ENCODE peak calls at places on chromosomes 16 and 17, in seven cellular contexts. One of them, this sample, is unnamed.

GRCh38 chr17:58421711-58422110 is 4.4 kb upstream of the RNF43 start:
- DNase-seq in activated CD8-positive, alpha-beta T cell treated with anti-CD3 and anti-CD28 coated beads for 36 hours: no peak
- DNase-seq in stimulated activated CD8-positive, alpha-beta memory T cell treated with anti-CD3 and anti-CD28 coated beads, Interleukin-15, amount 100 ng/mL, for 24 hours: no peak
- DNase-seq in HFFc6: no peak
- DNase-seq in heart left ventricle: no peak
- DNase-seq in mucosa of gallbladder: no peak
- DNase-seq in stimulated activated CD4-positive, alpha-beta T cell treated with anti-CD3 and anti-CD28 coated beads, TNF-alpha, amount 100 ng/mL, for 48 hours: no peak
- DNase-seq in this sample: no peak

GRCh38 chr16:17414421-17414820 is 56.3 kb downstream of the XYLT1 start:
- DNase-seq in activated CD8-positive, alpha-beta T cell treated with anti-CD3 and anti-CD28 coated beads for 36 hours: peak
- DNase-seq in stimulated activated CD8-positive, alpha-beta memory T cell treated with anti-CD3 and anti-CD28 coated beads, Interleukin-15, amount 100 ng/mL, for 24 hours: no peak
- DNase-seq in HFFc6: no peak
- DNase-seq in heart left ventricle: no peak
- DNase-seq in mucosa of gallbladder: no peak
- DNase-seq in stimulated activated CD4-positive, alpha-beta T cell treated with anti-CD3 and anti-CD28 coated beads, TNF-alpha, amount 100 ng/mL, for 48 hours: peak
- DNase-seq in this sample: no peak

GRCh38 chr16:72921620-72922019 is 126.3 kb downstream of the ZFHX3 start:
- DNase-seq in activated CD8-positive, alpha-beta T cell treated with anti-CD3 and anti-CD28 coated beads for 36 hours: peak
- DNase-seq in stimulated activated CD8-positive, alpha-beta memory T cell treated with anti-CD3 and anti-CD28 coated beads, Interleukin-15, amount 100 ng/mL, for 24 hours: no peak
- DNase-seq in HFFc6: no peak
- DNase-seq in heart left ventricle: no peak
- DNase-seq in mucosa of gallbladder: peak
- DNase-seq in stimulated activated CD4-positive, alpha-beta T cell treated with anti-CD3 and anti-CD28 coated beads, TNF-alpha, amount 100 ng/mL, for 48 hours: no peak
- DNase-seq in this sample: no peak

GRCh38 chr16:69479806-69480205 is 55.4 kb downstream of the CYB5B start:
- DNase-seq in activated CD8-positive, alpha-beta T cell treated with anti-CD3 and anti-CD28 coated beads for 36 hours: no peak
- DNase-seq in stimulated activated CD8-positive, alpha-beta memory T cell treated with anti-CD3 and anti-CD28 coated beads, Interleukin-15, amount 100 ng/mL, for 24 hours: no peak
- DNase-seq in HFFc6: no peak
- DNase-seq in heart left ventricle: no peak
- DNase-seq in mucosa of gallbladder: no peak
- DNase-seq in stimulated activated CD4-positive, alpha-beta T cell treated with anti-CD3 and anti-CD28 coated beads, TNF-alpha, amount 100 ng/mL, for 48 hours: no peak
- DNase-seq in this sample: no peak

GRCh38 chr17:12691173-12691572 is 25.5 kb downstream of the MYOCD start:
- DNase-seq in activated CD8-positive, alpha-beta T cell treated with anti-CD3 and anti-CD28 coated beads for 36 hours: no peak
- DNase-seq in stimulated activated CD8-positive, alpha-beta memory T cell treated with anti-CD3 and anti-CD28 coated beads, Interleukin-15, amount 100 ng/mL, for 24 hours: no peak
- DNase-seq in HFFc6: peak
- DNase-seq in heart left ventricle: no peak
- DNase-seq in mucosa of gallbladder: no peak
- DNase-seq in stimulated activated CD4-positive, alpha-beta T cell treated with anti-CD3 and anti-CD28 coated beads, TNF-alpha, amount 100 ng/mL, for 48 hours: no peak
- DNase-seq in this sample: no peak

GRCh38 chr16:81873843-81874752 is 95.0 kb downstream of the PLCG2 start:
- DNase-seq in activated CD8-positive, alpha-beta T cell treated with anti-CD3 and anti-CD28 coated beads for 36 hours: peak
- DNase-seq in stimulated activated CD8-positive, alpha-beta memory T cell treated with anti-CD3 and anti-CD28 coated beads, Interleukin-15, amount 100 ng/mL, for 24 hours: peak
- DNase-seq in HFFc6: peak
- DNase-seq in heart left ventricle: peak
- DNase-seq in mucosa of gallbladder: peak
- DNase-seq in stimulated activated CD4-positive, alpha-beta T cell treated with anti-CD3 and anti-CD28 coated beads, TNF-alpha, amount 100 ng/mL, for 48 hours: peak
- DNase-seq in this sample: peak

GRCh38 chr17:31469959-31470358 is 78.5 kb downstream of the RAB11FIP4 start:
- DNase-seq in activated CD8-positive, alpha-beta T cell treated with anti-CD3 and anti-CD28 coated beads for 36 hours: peak
- DNase-seq in stimulated activated CD8-positive, alpha-beta memory T cell treated with anti-CD3 and anti-CD28 coated beads, Interleukin-15, amount 100 ng/mL, for 24 hours: no peak
- DNase-seq in HFFc6: no peak
- DNase-seq in heart left ventricle: no peak
- DNase-seq in mucosa of gallbladder: no peak
- DNase-seq in stimulated activated CD4-positive, alpha-beta T cell treated with anti-CD3 and anti-CD28 coated beads, TNF-alpha, amount 100 ng/mL, for 48 hours: no peak
- DNase-seq in this sample: no peak

GRCh38 chr17:75625813-75626486 is 7.3 kb upstream of the SMIM5 start:
- DNase-seq in activated CD8-positive, alpha-beta T cell treated with anti-CD3 and anti-CD28 coated beads for 36 hours: peak
- DNase-seq in stimulated activated CD8-positive, alpha-beta memory T cell treated with anti-CD3 and anti-CD28 coated beads, Interleukin-15, amount 100 ng/mL, for 24 hours: no peak
- DNase-seq in HFFc6: no peak
- DNase-seq in heart left ventricle: no peak
- DNase-seq in mucosa of gallbladder: no peak
- DNase-seq in stimulated activated CD4-positive, alpha-beta T cell treated with anti-CD3 and anti-CD28 coated beads, TNF-alpha, amount 100 ng/mL, for 48 hours: peak
- DNase-seq in this sample: peak

GRCh38 chr16:84782841-84783240 is 36.9 kb upstream of the CRISPLD2 start:
- DNase-seq in activated CD8-positive, alpha-beta T cell treated with anti-CD3 and anti-CD28 coated beads for 36 hours: no peak
- DNase-seq in stimulated activated CD8-positive, alpha-beta memory T cell treated with anti-CD3 and anti-CD28 coated beads, Interleukin-15, amount 100 ng/mL, for 24 hours: no peak
- DNase-seq in HFFc6: no peak
- DNase-seq in heart left ventricle: no peak
- DNase-seq in mucosa of gallbladder: no peak
- DNase-seq in stimulated activated CD4-positive, alpha-beta T cell treated with anti-CD3 and anti-CD28 coated beads, TNF-alpha, amount 100 ng/mL, for 48 hours: no peak
- DNase-seq in this sample: no peak

GRCh38 chr17:49260011-49260921 is 29.7 kb upstream of the PHOSPHO1 start:
- DNase-seq in activated CD8-positive, alpha-beta T cell treated with anti-CD3 and anti-CD28 coated beads for 36 hours: peak
- DNase-seq in stimulated activated CD8-positive, alpha-beta memory T cell treated with anti-CD3 and anti-CD28 coated beads, Interleukin-15, amount 100 ng/mL, for 24 hours: peak
- DNase-seq in HFFc6: peak
- DNase-seq in heart left ventricle: peak
- DNase-seq in mucosa of gallbladder: peak
- DNase-seq in stimulated activated CD4-positive, alpha-beta T cell treated with anti-CD3 and anti-CD28 coated beads, TNF-alpha, amount 100 ng/mL, for 48 hours: peak
- DNase-seq in this sample: peak

GRCh38 chr16:11251525-11252481 is 4.2 kb downstream of the SOCS1 start:
- DNase-seq in activated CD8-positive, alpha-beta T cell treated with anti-CD3 and anti-CD28 coated beads for 36 hours: peak
- DNase-seq in stimulated activated CD8-positive, alpha-beta memory T cell treated with anti-CD3 and anti-CD28 coated beads, Interleukin-15, amount 100 ng/mL, for 24 hours: no peak
- DNase-seq in HFFc6: peak
- DNase-seq in heart left ventricle: no peak
- DNase-seq in mucosa of gallbladder: peak
- DNase-seq in stimulated activated CD4-positive, alpha-beta T cell treated with anti-CD3 and anti-CD28 coated beads, TNF-alpha, amount 100 ng/mL, for 48 hours: peak
- DNase-seq in this sample: no peak

GRCh38 chr17:78889525-78889924 is 13.5 kb downstream of the CEP295NL start:
- DNase-seq in activated CD8-positive, alpha-beta T cell treated with anti-CD3 and anti-CD28 coated beads for 36 hours: peak
- DNase-seq in stimulated activated CD8-positive, alpha-beta memory T cell treated with anti-CD3 and anti-CD28 coated beads, Interleukin-15, amount 100 ng/mL, for 24 hours: no peak
- DNase-seq in HFFc6: no peak
- DNase-seq in heart left ventricle: no peak
- DNase-seq in mucosa of gallbladder: no peak
- DNase-seq in stimulated activated CD4-positive, alpha-beta T cell treated with anti-CD3 and anti-CD28 coated beads, TNF-alpha, amount 100 ng/mL, for 48 hours: no peak
- DNase-seq in this sample: peak

GRCh38 chr16:10859650-10860049 is 17.4 kb upstream of the CIITA start:
- DNase-seq in activated CD8-positive, alpha-beta T cell treated with anti-CD3 and anti-CD28 coated beads for 36 hours: no peak
- DNase-seq in stimulated activated CD8-positive, alpha-beta memory T cell treated with anti-CD3 and anti-CD28 coated beads, Interleukin-15, amount 100 ng/mL, for 24 hours: no peak
- DNase-seq in HFFc6: no peak
- DNase-seq in heart left ventricle: no peak
- DNase-seq in mucosa of gallbladder: no peak
- DNase-seq in stimulated activated CD4-positive, alpha-beta T cell treated with anti-CD3 and anti-CD28 coated beads, TNF-alpha, amount 100 ng/mL, for 48 hours: no peak
- DNase-seq in this sample: no peak

GRCh38 chr16:79283578-79283977 is 317.0 kb downstream of the MAF start:
- DNase-seq in activated CD8-positive, alpha-beta T cell treated with anti-CD3 and anti-CD28 coated beads for 36 hours: peak
- DNase-seq in stimulated activated CD8-positive, alpha-beta memory T cell treated with anti-CD3 and anti-CD28 coated beads, Interleukin-15, amount 100 ng/mL, for 24 hours: no peak
- DNase-seq in HFFc6: no peak
- DNase-seq in heart left ventricle: no peak
- DNase-seq in mucosa of gallbladder: no peak
- DNase-seq in stimulated activated CD4-positive, alpha-beta T cell treated with anti-CD3 and anti-CD28 coated beads, TNF-alpha, amount 100 ng/mL, for 48 hours: no peak
- DNase-seq in this sample: no peak

GRCh38 chr17:29129731-29130130 is 50.5 kb downstream of the MYO18A start:
- DNase-seq in activated CD8-positive, alpha-beta T cell treated with anti-CD3 and anti-CD28 coated beads for 36 hours: no peak
- DNase-seq in stimulated activated CD8-positive, alpha-beta memory T cell treated with anti-CD3 and anti-CD28 coated beads, Interleukin-15, amount 100 ng/mL, for 24 hours: no peak
- DNase-seq in HFFc6: no peak
- DNase-seq in heart left ventricle: no peak
- DNase-seq in mucosa of gallbladder: no peak
- DNase-seq in stimulated activated CD4-positive, alpha-beta T cell treated with anti-CD3 and anti-CD28 coated beads, TNF-alpha, amount 100 ng/mL, for 48 hours: no peak
- DNase-seq in this sample: no peak

GRCh38 chr17:62735027-62735651 is 73.0 kb downstream of the MARCHF10 start:
- DNase-seq in activated CD8-positive, alpha-beta T cell treated with anti-CD3 and anti-CD28 coated beads for 36 hours: no peak
- DNase-seq in stimulated activated CD8-positive, alpha-beta memory T cell treated with anti-CD3 and anti-CD28 coated beads, Interleukin-15, amount 100 ng/mL, for 24 hours: no peak
- DNase-seq in HFFc6: no peak
- DNase-seq in heart left ventricle: no peak
- DNase-seq in mucosa of gallbladder: no peak
- DNase-seq in stimulated activated CD4-positive, alpha-beta T cell treated with anti-CD3 and anti-CD28 coated beads, TNF-alpha, amount 100 ng/mL, for 48 hours: no peak
- DNase-seq in this sample: no peak

GRCh38 chr17:75834279-75834920 is 9.8 kb downstream of the UNC13D start:
- DNase-seq in activated CD8-positive, alpha-beta T cell treated with anti-CD3 and anti-CD28 coated beads for 36 hours: no peak
- DNase-seq in stimulated activated CD8-positive, alpha-beta memory T cell treated with anti-CD3 and anti-CD28 coated beads, Interleukin-15, amount 100 ng/mL, for 24 hours: no peak
- DNase-seq in HFFc6: no peak
- DNase-seq in heart left ventricle: no peak
- DNase-seq in mucosa of gallbladder: no peak
- DNase-seq in stimulated activated CD4-positive, alpha-beta T cell treated with anti-CD3 and anti-CD28 coated beads, TNF-alpha, amount 100 ng/mL, for 48 hours: no peak
- DNase-seq in this sample: no peak

GRCh38 chr17:32558328-32558955 is 71.6 kb downstream of the CDK5R1 start:
- DNase-seq in activated CD8-positive, alpha-beta T cell treated with anti-CD3 and anti-CD28 coated beads for 36 hours: no peak
- DNase-seq in stimulated activated CD8-positive, alpha-beta memory T cell treated with anti-CD3 and anti-CD28 coated beads, Interleukin-15, amount 100 ng/mL, for 24 hours: no peak
- DNase-seq in HFFc6: no peak
- DNase-seq in heart left ventricle: no peak
- DNase-seq in mucosa of gallbladder: no peak
- DNase-seq in stimulated activated CD4-positive, alpha-beta T cell treated with anti-CD3 and anti-CD28 coated beads, TNF-alpha, amount 100 ng/mL, for 48 hours: no peak
- DNase-seq in this sample: no peak

GRCh38 chr17:71440513-71440912 is 680.3 kb upstream of the SOX9 start:
- DNase-seq in activated CD8-positive, alpha-beta T cell treated with anti-CD3 and anti-CD28 coated beads for 36 hours: no peak
- DNase-seq in stimulated activated CD8-positive, alpha-beta memory T cell treated with anti-CD3 and anti-CD28 coated beads, Interleukin-15, amount 100 ng/mL, for 24 hours: no peak
- DNase-seq in HFFc6: no peak
- DNase-seq in heart left ventricle: no peak
- DNase-seq in mucosa of gallbladder: no peak
- DNase-seq in stimulated activated CD4-positive, alpha-beta T cell treated with anti-CD3 and anti-CD28 coated beads, TNF-alpha, amount 100 ng/mL, for 48 hours: no peak
- DNase-seq in this sample: no peak

GRCh38 chr17:79839363-79840203 is at the start of gene CBX4:
- DNase-seq in activated CD8-positive, alpha-beta T cell treated with anti-CD3 and anti-CD28 coated beads for 36 hours: peak
- DNase-seq in stimulated activated CD8-positive, alpha-beta memory T cell treated with anti-CD3 and anti-CD28 coated beads, Interleukin-15, amount 100 ng/mL, for 24 hours: peak
- DNase-seq in HFFc6: peak
- DNase-seq in heart left ventricle: peak
- DNase-seq in mucosa of gallbladder: peak
- DNase-seq in stimulated activated CD4-positive, alpha-beta T cell treated with anti-CD3 and anti-CD28 coated beads, TNF-alpha, amount 100 ng/mL, for 48 hours: peak
- DNase-seq in this sample: peak

GRCh38 chr16:30660424-30661251 is 2.4 kb downstream of the FBRS start:
- DNase-seq in activated CD8-positive, alpha-beta T cell treated with anti-CD3 and anti-CD28 coated beads for 36 hours: peak
- DNase-seq in stimulated activated CD8-positive, alpha-beta memory T cell treated with anti-CD3 and anti-CD28 coated beads, Interleukin-15, amount 100 ng/mL, for 24 hours: no peak
- DNase-seq in HFFc6: no peak
- DNase-seq in heart left ventricle: no peak
- DNase-seq in mucosa of gallbladder: no peak
- DNase-seq in stimulated activated CD4-positive, alpha-beta T cell treated with anti-CD3 and anti-CD28 coated beads, TNF-alpha, amount 100 ng/mL, for 48 hours: peak
- DNase-seq in this sample: no peak

GRCh38 chr17:48528153-48528912 is 2.5 kb downstream of the HOXB1 start:
- DNase-seq in activated CD8-positive, alpha-beta T cell treated with anti-CD3 and anti-CD28 coated beads for 36 hours: no peak
- DNase-seq in stimulated activated CD8-positive, alpha-beta memory T cell treated with anti-CD3 and anti-CD28 coated beads, Interleukin-15, amount 100 ng/mL, for 24 hours: no peak
- DNase-seq in HFFc6: no peak
- DNase-seq in heart left ventricle: no peak
- DNase-seq in mucosa of gallbladder: no peak
- DNase-seq in stimulated activated CD4-positive, alpha-beta T cell treated with anti-CD3 and anti-CD28 coated beads, TNF-alpha, amount 100 ng/mL, for 48 hours: no peak
- DNase-seq in this sample: no peak

GRCh38 chr16:48323783-48324775 is 61.1 kb downstream of the SIAH1 start:
- DNase-seq in activated CD8-positive, alpha-beta T cell treated with anti-CD3 and anti-CD28 coated beads for 36 hours: no peak
- DNase-seq in stimulated activated CD8-positive, alpha-beta memory T cell treated with anti-CD3 and anti-CD28 coated beads, Interleukin-15, amount 100 ng/mL, for 24 hours: no peak
- DNase-seq in HFFc6: peak
- DNase-seq in heart left ventricle: no peak
- DNase-seq in mucosa of gallbladder: no peak
- DNase-seq in stimulated activated CD4-positive, alpha-beta T cell treated with anti-CD3 and anti-CD28 coated beads, TNF-alpha, amount 100 ng/mL, for 48 hours: no peak
- DNase-seq in this sample: no peak

GRCh38 chr17:59851431-59852375 is 41.0 kb downstream of the TUBD1 start:
- DNase-seq in activated CD8-positive, alpha-beta T cell treated with anti-CD3 and anti-CD28 coated beads for 36 hours: no peak
- DNase-seq in stimulated activated CD8-positive, alpha-beta memory T cell treated with anti-CD3 and anti-CD28 coated beads, Interleukin-15, amount 100 ng/mL, for 24 hours: no peak
- DNase-seq in HFFc6: peak
- DNase-seq in heart left ventricle: peak
- DNase-seq in mucosa of gallbladder: peak
- DNase-seq in stimulated activated CD4-positive, alpha-beta T cell treated with anti-CD3 and anti-CD28 coated beads, TNF-alpha, amount 100 ng/mL, for 48 hours: no peak
- DNase-seq in this sample: no peak

GRCh38 chr17:76659928-76660614 is 16.5 kb upstream of the ST6GALNAC1 start:
- DNase-seq in activated CD8-positive, alpha-beta T cell treated with anti-CD3 and anti-CD28 coated beads for 36 hours: no peak
- DNase-seq in stimulated activated CD8-positive, alpha-beta memory T cell treated with anti-CD3 and anti-CD28 coated beads, Interleukin-15, amount 100 ng/mL, for 24 hours: no peak
- DNase-seq in HFFc6: no peak
- DNase-seq in heart left ventricle: no peak
- DNase-seq in mucosa of gallbladder: no peak
- DNase-seq in stimulated activated CD4-positive, alpha-beta T cell treated with anti-CD3 and anti-CD28 coated beads, TNF-alpha, amount 100 ng/mL, for 48 hours: no peak
- DNase-seq in this sample: no peak

GRCh38 chr16:56682703-56683397 is 580 bp downstream of the MT1X start:
- DNase-seq in activated CD8-positive, alpha-beta T cell treated with anti-CD3 and anti-CD28 coated beads for 36 hours: no peak
- DNase-seq in stimulated activated CD8-positive, alpha-beta memory T cell treated with anti-CD3 and anti-CD28 coated beads, Interleukin-15, amount 100 ng/mL, for 24 hours: no peak
- DNase-seq in HFFc6: no peak
- DNase-seq in heart left ventricle: no peak
- DNase-seq in mucosa of gallbladder: no peak
- DNase-seq in stimulated activated CD4-positive, alpha-beta T cell treated with anti-CD3 and anti-CD28 coated beads, TNF-alpha, amount 100 ng/mL, for 48 hours: no peak
- DNase-seq in this sample: no peak